ENCODE peak calls at places on chromosomes 3 and 15, in five cellular contexts. A, Z, I, W and N are unnamed samples.

GRCh38 chr3:12476238-12476897 is 7.9 kb upstream of the TSEN2 start:
- DNase-seq in A (peak), W (no peak), Z (no peak), I (no peak), N (peak)

GRCh38 chr15:46636220-46636619 is 1001.4 kb downstream of the SQOR start:
- DNase-seq in I (no peak), W (no peak), A (no peak), Z (no peak), N (no peak)

GRCh38 chr3:25854214-25854613 is 64.3 kb downstream of the OXSM start:
- DNase-seq in W (no peak), A (peak), I (no peak), Z (no peak), N (no peak)

GRCh38 chr15:36407647-36408046 is 171.8 kb upstream of the CDIN1 start:
- DNase-seq in A (no peak), Z (no peak), I (no peak), W (peak), N (no peak)

GRCh38 chr15:53072077-53072476 is 281.9 kb upstream of the ONECUT1 start:
- DNase-seq in I (peak), A (peak), Z (peak), W (peak), N (no peak)

GRCh38 chr3:186640473-186640818 is 247 bp downstream of the FETUB start:
- DNase-seq in W (no peak), Z (no peak), I (no peak), A (peak), N (no peak)

GRCh38 chr15:83248151-83248851 is 36.2 kb downstream of the BNC1 start:
- DNase-seq in Z (no peak), A (peak), I (no peak), W (peak), N (no peak)

GRCh38 chr3:1591327-1592028 is 498.7 kb downstream of the CNTN6 start:
- DNase-seq in W (no peak), Z (no peak), I (no peak), A (no peak), N (no peak)

GRCh38 chr3:194204036-194204792 is 68.3 kb downstream of the HES1 start:
- DNase-seq in Z (no peak), A (no peak), I (no peak), W (no peak), N (no peak)

GRCh38 chr3:126005951-126006350 is 37.0 kb downstream of the ROPN1B start:
- DNase-seq in W (no peak), Z (no peak), A (no peak), I (no peak), N (no peak)

GRCh38 chr15:68378595-68378994 is 53.4 kb downstream of the ITGA11 start:
- DNase-seq in I (no peak), A (no peak), Z (no peak), W (no peak), N (peak)

GRCh38 chr15:74830868-74831267 is 4.4 kb downstream of the CPLX3 start:
- DNase-seq in Z (no peak), W (no peak), I (no peak), A (no peak), N (peak)

GRCh38 chr15:79179108-79179561 is 88.6 kb upstream of the RASGRF1 start:
- DNase-seq in W (peak), I (no peak), Z (no peak), A (peak), N (no peak)

GRCh38 chr15:60000113-60000823 is 3.8 kb upstream of the FOXB1 start:
- DNase-seq in A (no peak), Z (no peak), I (no peak), W (no peak), N (no peak)

GRCh38 chr15:69443032-69443611 is 9.5 kb upstream of the RPLP1 start:
- DNase-seq in I (no peak), Z (no peak), W (no peak), A (no peak), N (no peak)

GRCh38 chr3:39407773-39408492 is 1.4 kb downstream of the RPSA start:
- DNase-seq in I (no peak), Z (no peak), W (no peak), A (no peak), N (no peak)

GRCh38 chr3:171261487-171261886 is 198.7 kb downstream of the TNIK start:
- DNase-seq in A (peak), I (no peak), Z (peak), W (no peak), N (no peak)

GRCh38 chr15:85723960-85724945 is 70.5 kb downstream of the KLHL25 start:
- DNase-seq in W (no peak), I (no peak), Z (no peak), A (no peak), N (no peak)

GRCh38 chr15:57923750-57924149 is 141.8 kb downstream of the ALDH1A2 start:
- DNase-seq in W (no peak), A (no peak), I (no peak), Z (peak), N (no peak)

GRCh38 chr15:44099671-44100070 is 95.4 kb downstream of the FRMD5 start:
- DNase-seq in I (no peak), A (no peak), W (no peak), Z (no peak), N (no peak)

GRCh38 chr15:81914734-81915234 is 131.0 kb downstream of the MEX3B start:
- DNase-seq in Z (no peak), I (no peak), W (no peak), A (no peak), N (no peak)

GRCh38 chr15:42131826-42132806 is 24.3 kb downstream of the PLA2G4F start:
- DNase-seq in A (no peak), Z (peak), W (no peak), I (no peak), N (no peak)

GRCh38 chr3:179451335-179452165 is at the start of gene GNB4:
- DNase-seq in W (no peak), Z (peak), I (peak), A (peak), N (peak)

GRCh38 chr15:45715528-45715927 is 80.7 kb downstream of the SQOR start:
- DNase-seq in W (no peak), Z (no peak), A (no peak), I (no peak), N (no peak)

GRCh38 chr3:131701153-131701791 is 198.5 kb upstream of the MRPL3 start:
- DNase-seq in I (no peak), Z (no peak), A (no peak), W (no peak), N (no peak)

GRCh38 chr3:159732172-159733111 is 256.2 kb upstream of the IL12A start:
- DNase-seq in W (no peak), Z (no peak), A (peak), I (no peak), N (no peak)

GRCh38 chr3:32255345-32255744 is 16.9 kb downstream of the CMTM8 start:
- DNase-seq in W (no peak), A (no peak), I (no peak), Z (no peak), N (no peak)

GRCh38 chr3:32257042-32257441 is 18.6 kb downstream of the CMTM8 start:
- DNase-seq in W (no peak), I (no peak), A (no peak), Z (no peak), N (no peak)

GRCh38 chr3:32257641-32258438 is 19.4 kb downstream of the CMTM8 start:
- DNase-seq in A (peak), W (no peak), Z (no peak), I (no peak), N (no peak)

GRCh38 chr3:32256206-32256605 is 17.7 kb downstream of the CMTM8 start:
- DNase-seq in A (no peak), Z (no peak), I (no peak), W (no peak), N (no peak)

DNA sequence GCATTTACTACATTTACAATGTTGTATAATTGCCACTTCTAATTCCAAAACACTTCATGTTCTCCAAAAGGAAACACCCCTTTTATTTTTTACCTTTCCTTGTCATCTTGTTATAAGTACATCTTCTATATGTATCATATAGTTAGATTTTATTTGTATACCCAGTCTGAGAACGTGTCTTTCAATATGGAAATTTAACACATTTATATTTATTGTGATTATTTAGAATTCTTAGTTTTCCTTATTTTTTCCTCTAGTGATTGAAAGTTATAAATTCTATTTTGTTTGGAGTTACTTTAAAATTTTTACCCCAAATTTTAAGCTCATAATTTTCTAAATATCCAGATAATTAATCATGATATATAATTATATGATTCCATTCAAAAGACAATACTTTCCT is 15.8 kb downstream of the CMTM8 start:
- DNase-seq in W (no peak), Z (no peak), A (no peak), I (no peak), N (no peak)
- TF ChIP-seq EP300 in W (no peak), Z (no peak), A (no peak), I (no peak), N (no peak)

GRCh38 chr15:63545520-63545919 is 41.1 kb downstream of the USP3 start:
- DNase-seq in W (no peak), I (no peak), Z (no peak), A (no peak), N (no peak)
- TF ChIP-seq EP300 in W (no peak), I (no peak), Z (no peak), A (no peak), N (no peak)

DNA sequence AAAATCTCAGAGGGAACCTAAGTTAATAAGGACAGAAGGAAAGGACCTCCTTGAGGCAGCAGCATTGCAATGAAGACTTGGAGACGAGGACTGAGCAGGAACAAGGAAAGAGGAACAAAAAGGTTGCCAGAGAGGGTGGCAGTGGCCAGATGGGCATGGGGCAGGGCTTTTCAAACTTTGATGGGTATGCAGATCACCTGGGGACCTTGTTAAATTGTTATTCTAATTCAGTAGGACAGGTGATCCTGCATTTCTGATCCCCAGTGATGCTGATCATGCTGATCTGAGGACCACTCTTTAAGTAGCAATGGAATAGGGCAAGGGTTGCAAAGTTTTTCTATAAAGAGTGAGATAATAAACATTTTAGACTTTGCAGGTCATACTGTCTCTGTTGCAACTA is 11.1 kb downstream of the COL6A6 start:
- DNase-seq in I (no peak), W (no peak), Z (no peak), A (no peak), N (no peak)
- TF ChIP-seq EP300 in I (no peak), W (no peak), Z (no peak), A (no peak), N (no peak)

GRCh38 chr3:17399586-17399985 is 342.8 kb downstream of the TBC1D5 start:
- DNase-seq in I (no peak), Z (no peak), A (no peak), W (no peak), N (no peak)

GRCh38 chr3:17404548-17404947 is 337.9 kb downstream of the TBC1D5 start:
- DNase-seq in Z (no peak), I (no peak), W (no peak), A (no peak), N (no peak)

GRCh38 chr3:17394541-17395179 is 347.8 kb downstream of the TBC1D5 start:
- DNase-seq in W (no peak), Z (no peak), A (no peak), I (no peak), N (no peak)

GRCh38 chr3:17401912-17402311 is 340.5 kb downstream of the TBC1D5 start:
- DNase-seq in W (no peak), I (no peak), Z (no peak), A (no peak), N (no peak)

DNA sequence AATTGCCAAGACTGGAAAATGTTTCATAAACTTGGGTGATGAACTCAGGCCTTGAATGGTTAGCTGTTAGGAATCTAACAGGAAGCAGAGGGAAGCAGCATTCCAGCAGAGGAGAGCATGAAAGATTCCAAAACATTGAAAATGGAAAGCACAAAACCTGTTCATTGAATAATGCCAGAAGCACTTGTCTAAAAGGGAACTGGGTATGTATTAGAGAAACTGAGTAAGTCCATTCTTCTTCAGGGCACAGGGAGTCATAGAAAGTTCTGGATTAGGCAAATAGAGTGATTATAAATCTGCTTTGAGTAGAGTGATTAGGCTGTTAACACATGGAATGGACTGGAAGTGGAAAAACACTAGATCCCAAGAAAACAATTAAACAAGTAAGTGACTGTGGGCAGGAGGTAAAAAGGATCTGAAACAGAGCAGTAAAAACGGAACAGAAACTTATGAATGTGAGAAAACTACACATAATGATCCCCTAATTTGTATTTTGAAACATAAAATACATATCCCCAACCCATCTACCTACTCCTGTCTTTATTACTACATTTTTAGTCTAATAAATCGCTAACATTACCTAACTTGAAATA is 343.4 kb downstream of the TBC1D5 start:
- DNase-seq in Z (no peak), W (no peak), A (no peak), I (no peak), N (no peak)
- TF ChIP-seq EP300 in Z (no peak), W (no peak), A (no peak), I (no peak), N (no peak)

GRCh38 chr3:9416139-9416780 is 18.8 kb downstream of the SETD5 start:
- DNase-seq in W (no peak), A (peak), Z (no peak), I (no peak), N (no peak)
- TF ChIP-seq EP300 in W (no peak), A (no peak), Z (no peak), I (no peak), N (no peak)